ENCODE peak calls at places on chromosomes 3 and 15, in ten cellular contexts. Q, F, M, C, O, X, G, E, W and Y are unnamed samples. For H3K4me1, the result is how much of the 10 kb centered on the place peaks cover.

GRCh38 chr15:47663106-47663505 is 54.2 kb upstream of the SEMA6D start:
- DNase-seq in X (no peak), G (no peak), E (peak), W (no peak), F (no peak), Q (no peak), C (no peak), M (no peak), O (no peak), Y (no peak)

GRCh38 chr3:100169186-100169585 is 54.9 kb upstream of the FILIP1L start:
- DNase-seq in G (no peak), W (peak), E (no peak), O (no peak), X (no peak), Q (peak), C (no peak), M (no peak), F (peak), Y (no peak)

GRCh38 chr15:99336794-99337193 is 85.5 kb downstream of the LRRC28 start:
- DNase-seq in G (no peak), X (no peak), Q (no peak), C (no peak), W (no peak), M (no peak), E (no peak), F (no peak), O (no peak), Y (no peak)

GRCh38 chr15:52466134-52466701 is 62.5 kb downstream of the MYO5A start:
- DNase-seq in X (no peak), W (peak), Q (peak), G (peak), M (no peak), O (no peak), E (peak), C (no peak), F (peak), Y (peak)

GRCh38 chr15:60392986-60393811 is 4.6 kb downstream of the ANXA2 start:
- DNase-seq in E (peak), F (peak), C (peak), O (no peak), Q (peak), G (peak), X (peak), M (no peak), W (peak), Y (no peak)

GRCh38 chr3:124826703-124827102 is 60.5 kb downstream of the ITGB5 start:
- DNase-seq in W (no peak), O (no peak), X (no peak), G (no peak), C (no peak), Q (no peak), E (peak), F (no peak), M (no peak), Y (no peak)

GRCh38 chr3:13276438-13277129 is 143.5 kb downstream of the NUP210 start:
- DNase-seq in X (no peak), C (no peak), E (no peak), Q (no peak), W (peak), F (no peak), O (no peak), M (no peak), G (peak), Y (peak)

GRCh38 chr3:13650210-13651056 is 101.5 kb downstream of the FBLN2 start:
- DNase-seq in W (peak), Q (peak), X (peak), G (peak), E (peak), F (peak), C (peak), O (peak), M (peak), Y (peak)

GRCh38 chr3:115350606-115351005 is 203.5 kb upstream of the ZBTB20 start:
- DNase-seq in F (peak), X (no peak), M (no peak), E (no peak), Q (no peak), O (no peak), G (no peak), C (no peak), W (no peak), Y (no peak)

DNA sequence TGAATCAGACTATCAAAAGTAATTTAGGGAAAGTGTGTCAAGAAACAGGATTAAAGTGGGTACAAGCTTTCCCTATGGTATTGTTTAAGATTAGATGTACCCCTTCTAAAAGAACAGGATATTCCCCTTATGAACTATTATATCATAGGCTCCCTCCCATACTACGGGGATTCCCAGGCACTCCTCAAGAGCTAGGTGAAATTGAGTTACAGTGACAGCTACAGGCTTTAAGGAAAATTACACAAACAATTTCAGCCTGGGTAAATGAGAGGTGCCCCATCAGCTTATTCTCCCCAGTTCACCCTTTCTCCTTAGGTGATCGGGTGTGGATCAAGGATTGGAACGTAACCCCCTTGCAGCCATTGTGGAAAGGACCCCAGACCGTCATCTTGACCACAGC is 240.8 kb upstream of the CNTN6 start:
- DNase-seq in E (no peak), G (no peak), W (no peak), M (no peak), O (no peak), C (no peak), F (no peak), X (no peak), Q (no peak), Y (no peak)
- TF ChIP-seq CTCF in E (no peak), G (no peak), W (no peak), M (no peak), O (no peak), C (no peak), F (no peak), X (no peak), Q (no peak), Y (no peak)

GRCh38 chr3:131998027-131998426 is 36.8 kb downstream of the CPNE4 start:
- DNase-seq in G (no peak), C (no peak), E (no peak), F (no peak), M (no peak), W (no peak), Q (no peak), O (no peak), X (no peak), Y (no peak)
- H3K4me1 ChIP-seq in G (under half), C (under half), E (under half), F (under half), M (under half), W (under half), Q (under half), O (under half), X (under half), Y (under half)

DNA sequence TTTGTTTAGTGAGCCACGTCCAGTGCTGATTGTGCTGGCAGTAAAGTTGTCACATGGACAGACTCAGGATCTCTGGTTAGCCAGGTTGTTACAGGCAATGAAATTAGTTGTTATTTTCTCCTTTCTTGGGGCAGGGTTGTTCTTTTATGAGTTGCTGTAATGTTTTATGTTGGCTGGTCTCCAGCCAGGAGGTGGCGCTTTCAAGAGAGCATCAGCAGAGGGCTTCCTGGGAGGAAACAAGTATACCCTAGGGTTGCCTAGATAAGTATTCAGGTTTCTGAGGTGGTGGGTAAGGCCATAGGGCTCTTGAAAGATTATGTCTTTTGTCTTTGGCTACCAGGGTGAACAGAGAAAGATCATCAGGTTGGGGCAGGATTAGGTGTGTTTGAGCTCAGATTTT is 14.5 kb upstream of the CFAP20DC start:
- DNase-seq in W (no peak), C (no peak), O (no peak), Q (no peak), F (no peak), E (no peak), M (no peak), G (no peak), X (no peak), Y (no peak)
- TF ChIP-seq CTCF in W (no peak), C (no peak), O (no peak), Q (no peak), F (no peak), E (no peak), M (no peak), G (no peak), X (no peak), Y (no peak)

GRCh38 chr3:38630070-38630469 is 19.4 kb downstream of the SCN5A start:
- DNase-seq in G (no peak), F (no peak), E (no peak), W (no peak), X (no peak), Q (no peak), M (no peak), O (no peak), C (no peak), Y (no peak)

GRCh38 chr3:38636464-38636863 is 13.0 kb downstream of the SCN5A start:
- DNase-seq in E (no peak), Q (no peak), C (no peak), M (no peak), G (no peak), O (no peak), X (no peak), F (no peak), W (no peak), Y (peak)

GRCh38 chr3:38634133-38634532 is 15.4 kb downstream of the SCN5A start:
- DNase-seq in F (no peak), E (peak), G (no peak), O (no peak), X (peak), W (no peak), C (no peak), Q (no peak), M (no peak), Y (peak)

GRCh38 chr3:38630591-38630990 is 18.9 kb downstream of the SCN5A start:
- DNase-seq in C (no peak), F (no peak), Q (no peak), G (no peak), W (no peak), O (no peak), E (no peak), X (no peak), M (no peak), Y (no peak)

GRCh38 chr3:38632989-38633388 is 16.5 kb downstream of the SCN5A start:
- DNase-seq in G (no peak), X (no peak), C (no peak), O (no peak), F (no peak), Q (no peak), E (no peak), W (no peak), M (no peak), Y (peak)
- H3K4me1 ChIP-seq in G (under half), X (under half), C (under half), O (under half), F (under half), Q (under half), E (under half), W (half or more), M (under half), Y (under half)

DNA sequence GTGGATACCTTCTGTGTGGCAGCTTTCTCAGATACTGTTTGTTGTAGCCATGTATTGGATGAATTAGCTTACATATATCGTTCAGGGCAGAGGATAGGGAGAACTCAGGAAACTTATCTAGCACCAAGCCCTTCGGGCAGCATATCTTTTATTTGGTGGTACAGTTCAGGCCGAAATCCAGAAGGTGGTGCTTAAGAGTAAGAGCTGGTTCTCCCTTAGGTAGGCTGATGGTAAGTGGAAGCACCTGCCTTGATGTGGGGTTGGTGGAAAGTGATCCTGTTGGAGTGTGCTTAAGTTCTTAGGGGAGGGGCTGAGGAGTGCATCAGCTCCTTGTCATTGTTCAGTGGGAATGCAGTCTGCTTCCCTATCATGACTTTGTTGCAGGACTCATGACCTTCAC is 187.5 kb downstream of the DOCK3 start:
- DNase-seq in E (no peak), O (no peak), M (no peak), C (no peak), X (no peak), W (no peak), Q (no peak), G (no peak), F (no peak), Y (no peak)
- TF ChIP-seq CTCF in E (no peak), O (no peak), M (no peak), C (no peak), X (peak), W (no peak), Q (no peak), G (no peak), F (no peak), Y (no peak)

GRCh38 chr3:11602441-11602840 is 41.3 kb downstream of the VGLL4 start:
- DNase-seq in Q (no peak), G (no peak), W (no peak), O (no peak), E (no peak), M (no peak), X (no peak), C (no peak), F (no peak), Y (no peak)
- H3K4me1 ChIP-seq in Q (half or more), G (half or more), W (half or more), O (under half), E (under half), M (under half), X (under half), C (under half), F (under half), Y (under half)

GRCh38 chr3:108329087-108329486 is 32.7 kb downstream of the HHLA2 start:
- DNase-seq in E (no peak), F (no peak), G (no peak), O (no peak), W (no peak), M (no peak), C (no peak), X (no peak), Q (no peak), Y (no peak)

GRCh38 chr3:108329508-108329907 is 33.2 kb downstream of the HHLA2 start:
- DNase-seq in E (no peak), F (no peak), M (no peak), O (no peak), X (no peak), G (no peak), C (no peak), Q (no peak), W (no peak), Y (no peak)

GRCh38 chr3:108333951-108334350 is 37.6 kb downstream of the HHLA2 start:
- DNase-seq in F (no peak), O (no peak), E (no peak), M (no peak), C (no peak), W (no peak), G (no peak), X (no peak), Q (no peak), Y (no peak)

GRCh38 chr3:108329947-108330346 is 33.6 kb downstream of the HHLA2 start:
- DNase-seq in F (no peak), X (no peak), G (no peak), O (no peak), W (no peak), M (no peak), C (no peak), Q (no peak), E (no peak), Y (no peak)

DNA sequence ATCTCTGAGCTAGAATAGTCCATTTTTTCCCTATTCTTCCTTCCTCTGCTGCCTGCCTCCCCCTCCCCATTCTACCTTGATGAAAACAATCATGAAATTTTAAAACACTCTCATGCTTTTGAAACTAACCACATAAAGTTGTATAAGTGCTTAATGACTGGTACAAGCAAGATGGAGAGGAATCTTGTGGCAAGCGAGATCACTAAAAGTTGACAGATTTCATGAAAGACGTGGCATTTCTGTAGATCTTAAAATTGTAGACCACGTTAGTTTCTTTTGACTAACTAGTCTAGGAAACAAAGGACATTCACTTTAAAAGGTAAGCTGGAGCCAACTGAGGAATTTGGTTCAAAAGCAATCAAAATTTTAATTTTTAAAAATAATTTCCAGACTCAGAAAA is 35.4 kb downstream of the HHLA2 start:
- DNase-seq in G (no peak), O (no peak), E (no peak), X (no peak), F (no peak), W (no peak), C (no peak), Q (no peak), M (no peak), Y (no peak)
- TF ChIP-seq CTCF in G (no peak), O (no peak), E (no peak), X (no peak), F (no peak), W (no peak), C (no peak), Q (no peak), M (no peak), Y (no peak)